ENCODE peak calls at places on chromosomes 7 and 10, in nine cellular contexts. Z, Q, H, F, W, T, D, J and K are unnamed samples.

GRCh38 chr7:25894002-25894901 is 257.7 kb upstream of the NFE2L3 start:
- DNase-seq in W (no peak), J (peak), Q (no peak), H (no peak), F (peak), T (peak), Z (no peak), D (no peak), K (peak)

GRCh38 chr10:132054564-132054963 is 11.2 kb upstream of the JAKMIP3 start:
- DNase-seq in D (no peak), F (peak), H (no peak), Z (no peak), T (no peak), W (no peak), Q (no peak), J (no peak), K (no peak)

GRCh38 chr7:128810473-128810872 is 18.7 kb downstream of the CCDC136 start:
- DNase-seq in T (no peak), Q (no peak), Z (no peak), F (peak), J (no peak), H (no peak), D (no peak), W (no peak), K (peak)

GRCh38 chr10:59708816-59709471 is 706 bp downstream of the SLC16A9 start:
- DNase-seq in Z (no peak), D (no peak), H (no peak), J (peak), F (peak), T (peak), W (no peak), Q (no peak), K (no peak)

GRCh38 chr10:50286517-50286916 is 35.2 kb upstream of the ASAH2 start:
- DNase-seq in W (no peak), T (no peak), J (peak), F (peak), Q (no peak), D (no peak), H (no peak), Z (no peak), K (no peak)

GRCh38 chr7:116689787-116690186 is 17.8 kb downstream of the MET start:
- DNase-seq in T (no peak), H (no peak), J (no peak), D (no peak), F (peak), Z (no peak), W (peak), Q (peak), K (peak)

GRCh38 chr10:27745719-27746363 is at the start of gene MKX:
- DNase-seq in W (peak), F (peak), Q (peak), Z (no peak), T (peak), H (peak), J (peak), D (no peak), K (peak)

GRCh38 chr7:29217112-29217511 is 22.5 kb downstream of the CHN2 start:
- DNase-seq in Q (no peak), D (no peak), T (no peak), J (no peak), Z (no peak), W (no peak), H (no peak), F (no peak), K (no peak)

GRCh38 chr10:91838199-91838598 is 40.0 kb downstream of the TNKS2 start:
- DNase-seq in J (no peak), T (no peak), Z (no peak), D (no peak), F (no peak), Q (no peak), H (no peak), W (no peak), K (no peak)

GRCh38 chr7:1754345-1754908 is 84.3 kb downstream of the ELFN1 start:
- DNase-seq in D (no peak), Z (no peak), Q (no peak), F (no peak), H (no peak), W (no peak), T (no peak), J (no peak), K (no peak)

GRCh38 chr7:157861031-157861491 is 524.3 kb downstream of the DNAJB6 start:
- DNase-seq in F (no peak), W (no peak), Q (no peak), H (no peak), Z (no peak), D (no peak), T (no peak), J (no peak), K (no peak)

GRCh38 chr10:129963076-129963830 is 821 bp downstream of the EBF3 start:
- DNase-seq in J (no peak), H (no peak), D (no peak), Q (no peak), Z (no peak), W (no peak), F (peak), T (no peak), K (no peak)

GRCh38 chr7:25391295-25391861 is 163.1 kb upstream of the NPVF start:
- DNase-seq in Q (peak), D (no peak), T (no peak), H (no peak), W (no peak), F (peak), Z (no peak), J (no peak), K (peak)